ENCODE peak calls at places on chromosomes 7 and 10, in seven cellular contexts. N, O, V, G, I, Y and E are unnamed samples.

GRCh38 chr10:5530412-5530806 is 5.6 kb downstream of the CALML3 start:
- DNase-seq in N (no peak), O (no peak), V (no peak), G (peak), I (no peak), Y (peak), E (no peak)

GRCh38 chr10:122348951-122349361 is 25.6 kb upstream of the PLEKHA1 start:
- DNase-seq in N (no peak), O (no peak), V (no peak), G (no peak), I (no peak), Y (no peak), E (no peak)

GRCh38 chr10:71254834-71255539 is 42.6 kb downstream of the UNC5B start:
- DNase-seq in N (no peak), O (no peak), V (no peak), G (no peak), I (no peak), Y (no peak), E (no peak)

GRCh38 chr7:128178611-128179010 is 62.5 kb upstream of the LEP start:
- DNase-seq in N (no peak), O (no peak), V (no peak), G (no peak), I (no peak), Y (no peak), E (no peak)

GRCh38 chr10:46520941-46521340 is 35.5 kb downstream of the GPRIN2 start:
- DNase-seq in N (peak), O (no peak), V (peak), G (peak), I (no peak), Y (peak), E (peak)

GRCh38 chr10:88386204-88386877 is 196.8 kb downstream of the RNLS start:
- DNase-seq in N (no peak), O (peak), V (no peak), G (no peak), I (no peak), Y (no peak), E (no peak)

GRCh38 chr10:91779011-91779605 is 19.1 kb upstream of the TNKS2 start:
- DNase-seq in N (no peak), O (no peak), V (no peak), G (no peak), I (no peak), Y (no peak), E (no peak)

GRCh38 chr7:142568430-142569097 is 180.7 kb upstream of the PRSS1 start:
- DNase-seq in N (no peak), O (peak), V (no peak), G (no peak), I (no peak), Y (no peak), E (no peak)

GRCh38 chr10:21989453-21990154 is 13.9 kb downstream of the DNAJC1 start:
- DNase-seq in N (no peak), O (peak), V (no peak), G (peak), I (peak), Y (peak), E (no peak)

GRCh38 chr7:264541-265191 is 25.3 kb upstream of the FOXL3 start:
- DNase-seq in N (peak), O (no peak), V (no peak), G (no peak), I (no peak), Y (no peak), E (no peak)

GRCh38 chr10:97520978-97521761 is 22.4 kb downstream of the UBTD1 start:
- DNase-seq in N (no peak), O (no peak), V (no peak), G (no peak), I (no peak), Y (peak), E (no peak)

GRCh38 chr10:43962346-43963191 is 313.9 kb upstream of the ZNF32 start:
- DNase-seq in N (peak), O (no peak), V (no peak), G (no peak), I (no peak), Y (peak), E (no peak)

GRCh38 chr10:116197961-116198360 is 75.0 kb downstream of the GFRA1 start:
- DNase-seq in N (no peak), O (no peak), V (no peak), G (no peak), I (no peak), Y (no peak), E (no peak)

GRCh38 chr7:30924624-30925023 is 13.0 kb downstream of the AQP1 start:
- DNase-seq in N (no peak), O (no peak), V (peak), G (peak), I (no peak), Y (no peak), E (no peak)

GRCh38 chr10:77844713-77845454 is 81.7 kb downstream of the DLG5 start:
- DNase-seq in N (no peak), O (peak), V (no peak), G (no peak), I (no peak), Y (no peak), E (no peak)

GRCh38 chr10:104336829-104337526 is 1.3 kb downstream of the ITPRIP start:
- DNase-seq in N (peak), O (peak), V (no peak), G (no peak), I (no peak), Y (no peak), E (no peak)

GRCh38 chr7:80127412-80128150 is 7.0 kb upstream of the GNAI1 start:
- DNase-seq in N (no peak), O (no peak), V (no peak), G (no peak), I (no peak), Y (no peak), E (no peak)

GRCh38 chr10:69456880-69457693 is 5.8 kb downstream of the TSPAN15 start:
- DNase-seq in N (no peak), O (no peak), V (no peak), G (no peak), I (no peak), Y (peak), E (no peak)

GRCh38 chr7:25669300-25669781 is 441.1 kb upstream of the NPVF start:
- DNase-seq in N (no peak), O (no peak), V (no peak), G (no peak), I (no peak), Y (no peak), E (no peak)

GRCh38 chr10:95290801-95291633 is at the start of gene PDLIM1:
- DNase-seq in N (peak), O (no peak), V (peak), G (peak), I (no peak), Y (peak), E (no peak)

GRCh38 chr7:99844354-99844753 is 16.5 kb downstream of the CYP3A43 start:
- DNase-seq in N (no peak), O (no peak), V (no peak), G (no peak), I (no peak), Y (no peak), E (no peak)

GRCh38 chr10:69327463-69328345 is 49.4 kb downstream of the HK1 start:
- DNase-seq in N (peak), O (peak), V (peak), G (peak), I (peak), Y (peak), E (no peak)

GRCh38 chr7:130887182-130888016 is 153.4 kb upstream of the KLF14 start:
- DNase-seq in N (no peak), O (peak), V (no peak), G (no peak), I (no peak), Y (no peak), E (no peak)

GRCh38 chr10:73591935-73592699 is 975 bp upstream of the USP54 start:
- DNase-seq in N (peak), O (peak), V (no peak), G (no peak), I (no peak), Y (peak), E (peak)

GRCh38 chr10:103502849-103503660 is 9.6 kb downstream of the NEURL1 start:
- DNase-seq in N (no peak), O (no peak), V (no peak), G (peak), I (no peak), Y (peak), E (no peak)

GRCh38 chr10:70052462-70053211 is at the start of gene MACROH2A2:
- DNase-seq in N (peak), O (peak), V (peak), G (no peak), I (no peak), Y (peak), E (peak)

GRCh38 chr10:104639595-104640338 is 1.3 kb upstream of the SORCS3 start:
- DNase-seq in N (no peak), O (no peak), V (no peak), G (no peak), I (no peak), Y (no peak), E (no peak)

GRCh38 chr10:123965973-123966895 is 74.6 kb upstream of the CPXM2 start:
- DNase-seq in N (no peak), O (no peak), V (no peak), G (no peak), I (no peak), Y (no peak), E (no peak)

GRCh38 chr7:124155400-124156022 is 122.6 kb upstream of the TMEM229A start:
- DNase-seq in N (no peak), O (no peak), V (no peak), G (no peak), I (no peak), Y (no peak), E (no peak)

GRCh38 chr10:113704637-113705343 is 25.1 kb downstream of the CASP7 start:
- DNase-seq in N (no peak), O (peak), V (no peak), G (no peak), I (no peak), Y (no peak), E (no peak)

GRCh38 chr7:31044531-31044930 is 7.6 kb upstream of the ADCYAP1R1 start:
- DNase-seq in N (no peak), O (no peak), V (no peak), G (no peak), I (no peak), Y (no peak), E (no peak)